ENCODE peak calls at places on chromosomes 3 and 15, in ten cellular contexts. C is CD8-positive, alpha-beta T cell; Z is GM06990; U is WTC11; B is esophagus squamous epithelium; O is H9; T is foreskin fibroblast; R is AG04449; V is MM.1S; K is thoracic aorta. N is an unnamed sample.

GRCh38 chr3:150556792-150557191 is 10.2 kb downstream of the EIF2A start:
- DNase-seq in R (no peak), Z (no peak), T (no peak), C (no peak), V (no peak), U (no peak), K (no peak), O (no peak), B (no peak), N (no peak)

GRCh38 chr3:50486219-50486888 is 17.1 kb downstream of the CACNA2D2 start:
- DNase-seq in R (no peak), O (no peak), C (no peak), K (no peak), U (no peak), Z (no peak), V (no peak), B (no peak), T (no peak), N (no peak)

GRCh38 chr3:55203006-55203405 is 275.1 kb upstream of the LRTM1 start:
- DNase-seq in V (no peak), T (no peak), U (no peak), B (no peak), Z (no peak), C (no peak), K (no peak), O (no peak), R (no peak), N (no peak)

GRCh38 chr3:77935418-77935817 is 895.5 kb downstream of the ROBO2 start:
- DNase-seq in T (no peak), Z (no peak), U (no peak), R (no peak), V (no peak), O (no peak), K (no peak), C (no peak), B (no peak), N (no peak)

GRCh38 chr15:36595625-36596024 is 16.2 kb downstream of the CDIN1 start:
- DNase-seq in U (no peak), Z (no peak), R (no peak), B (no peak), C (no peak), O (no peak), K (no peak), T (no peak), V (no peak), N (no peak)

GRCh38 chr3:50671331-50671730 is 3.4 kb upstream of the DOCK3 start:
- DNase-seq in K (no peak), C (no peak), R (peak; percentile 47), Z (no peak), V (no peak), U (no peak), O (no peak), T (peak; percentile 76), B (no peak), N (no peak)

GRCh38 chr3:55481067-55481917 is 5.8 kb downstream of the WNT5A start:
- DNase-seq in T (peak; percentile 87), V (no peak), B (no peak), Z (no peak), C (no peak), U (peak; percentile 34), K (no peak), O (peak; percentile 44), R (no peak), N (no peak)

GRCh38 chr3:57951106-57951882 is 56.9 kb upstream of the FLNB start:
- DNase-seq in K (peak; percentile 63), Z (no peak), O (no peak), V (no peak), B (no peak), T (peak; percentile 73), U (no peak), C (no peak), R (no peak), N (no peak)

GRCh38 chr15:46576611-46577010 is 941.8 kb downstream of the SQOR start:
- DNase-seq in R (no peak), T (no peak), V (no peak), B (no peak), O (no peak), K (no peak), C (no peak), Z (no peak), U (no peak), N (no peak)

GRCh38 chr3:183812746-183813445 is 12.5 kb downstream of the MAP6D1 start:
- DNase-seq in B (no peak), C (no peak), K (no peak), O (no peak), R (no peak), T (no peak), V (no peak), U (no peak), Z (no peak), N (no peak)

GRCh38 chr3:185549111-185549510 is 3.3 kb downstream of the LIPH start:
- DNase-seq in V (no peak), B (no peak), U (no peak), C (no peak), T (peak; percentile 93), K (peak; percentile 74), R (peak; percentile 95), Z (no peak), O (no peak), N (no peak)

GRCh38 chr15:39586387-39587171 is 5.7 kb downstream of the THBS1 start:
- DNase-seq in T (peak; percentile 86), V (no peak), K (no peak), R (peak; percentile 63), U (no peak), B (no peak), C (no peak), O (no peak), Z (no peak), N (no peak)

GRCh38 chr3:181326637-181327223 is 337.2 kb upstream of the DNAJC19 start:
- DNase-seq in Z (no peak), O (no peak), V (peak; percentile 66), K (no peak), T (no peak), C (no peak), U (no peak), R (no peak), B (no peak), N (no peak)

GRCh38 chr15:83658406-83658805 is 4.5 kb downstream of the ADAMTSL3 start:
- DNase-seq in R (no peak), K (no peak), T (no peak), C (no peak), O (no peak), B (no peak), V (no peak), Z (no peak), U (no peak), N (no peak)

GRCh38 chr3:152477422-152477821 is 208.7 kb downstream of the MBNL1 start:
- DNase-seq in R (no peak), O (no peak), C (no peak), B (no peak), Z (no peak), T (no peak), K (no peak), U (no peak), V (no peak), N (no peak)

GRCh38 chr3:152472606-152472954 is 203.9 kb downstream of the MBNL1 start:
- DNase-seq in O (no peak), V (no peak), U (no peak), B (no peak), R (no peak), C (no peak), Z (no peak), T (no peak), K (no peak), N (no peak)

GRCh38 chr3:152470893-152471292 is 202.2 kb downstream of the MBNL1 start:
- DNase-seq in Z (no peak), T (no peak), O (no peak), V (no peak), R (no peak), U (no peak), C (no peak), K (no peak), B (no peak), N (no peak)

GRCh38 chr3:152471814-152472605 is 203.3 kb downstream of the MBNL1 start:
- DNase-seq in R (no peak), O (peak; percentile 37), U (peak; percentile 54), V (peak; percentile 32), Z (peak; percentile 44), C (peak; percentile 70), T (peak; percentile 42), B (no peak), K (no peak), N (peak; percentile 57)

GRCh38 chr3:152474585-152474984 is 205.9 kb downstream of the MBNL1 start:
- DNase-seq in C (no peak), B (no peak), U (no peak), Z (peak; percentile 33), K (no peak), T (peak; percentile 75), O (no peak), V (peak; percentile 33), R (no peak), N (no peak)
- TF ChIP-seq CTCF in C (no peak), B (peak; percentile 62), U (no peak), Z (peak; percentile 69), K (peak; percentile 20), T (peak; percentile 77), O (peak; percentile 76), V (peak; percentile 51), R (peak; percentile 37), N (no peak)

DNA sequence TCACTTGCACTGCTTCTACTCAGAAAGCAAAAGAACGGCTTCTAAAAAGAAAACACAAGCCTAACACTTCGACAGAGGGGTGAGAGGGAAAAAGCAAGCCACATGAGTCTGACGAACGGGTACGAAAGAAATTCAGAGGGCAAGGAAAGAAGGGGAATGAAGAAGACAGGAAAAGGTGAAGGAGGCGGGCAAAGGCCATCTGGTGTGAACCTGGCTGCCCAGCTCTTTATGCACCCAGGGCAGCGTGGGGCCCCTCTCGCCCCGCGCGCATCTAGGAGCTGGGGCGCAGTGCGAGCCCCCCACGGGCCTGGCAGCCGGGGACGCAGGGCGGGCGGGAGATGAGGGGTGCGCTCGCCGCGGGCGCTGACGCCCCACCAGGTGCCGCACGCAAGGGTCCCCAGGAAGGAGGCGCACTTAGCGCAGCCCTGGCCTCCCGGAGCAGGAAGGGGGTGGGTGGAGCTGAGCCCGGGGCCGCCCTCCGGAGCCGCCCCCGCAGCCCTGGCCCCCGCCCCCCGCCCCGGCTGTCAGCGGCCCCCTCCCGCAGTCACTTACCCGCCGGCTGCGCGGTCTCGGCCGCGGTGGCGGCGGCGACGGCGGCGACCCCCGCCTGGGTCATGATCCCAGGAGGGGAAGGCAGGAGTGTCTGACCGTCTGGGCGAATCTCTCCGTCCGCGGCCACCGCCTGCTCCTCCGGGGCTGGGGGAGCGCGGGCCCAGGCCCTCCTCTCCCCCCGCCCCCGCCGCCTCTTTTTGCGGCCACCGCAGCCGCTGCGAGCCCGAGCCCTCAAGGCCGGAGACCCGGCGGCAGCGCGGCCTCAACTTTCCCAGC is at the start of gene USF3:
- DNase-seq in T (peak; percentile 59), K (no peak), C (peak; percentile 86), R (no peak), V (peak; percentile 79), O (peak; percentile 75), Z (peak; percentile 86), B (peak; percentile 24), U (peak; percentile 68), N (no peak)
- TF ChIP-seq CTCF in T (no peak), K (no peak), C (no peak), R (peak; percentile 11), V (no peak), O (no peak), Z (peak; percentile 7), B (no peak), U (no peak), N (no peak)

GRCh38 chr3:11944052-11944673 is 60.0 kb upstream of the SYN2 start:
- DNase-seq in B (no peak), Z (no peak), T (peak; percentile 18), C (no peak), U (peak; percentile 50), O (peak; percentile 65), V (peak; percentile 11), K (no peak), R (no peak), N (no peak)
- TF ChIP-seq CTCF in B (peak; percentile 46), Z (peak; percentile 30), T (peak; percentile 61), C (no peak), U (peak; percentile 41), O (peak; percentile 91), V (peak; percentile 45), K (no peak), R (peak; percentile 52), N (no peak)

GRCh38 chr15:67133738-67134576 is 68.6 kb downstream of the SMAD3 start:
- DNase-seq in C (peak; percentile 69), V (peak; percentile 83), B (no peak), R (no peak), Z (peak; percentile 54), U (no peak), O (no peak), K (no peak), T (no peak), N (no peak)
- TF ChIP-seq CTCF in C (no peak), V (no peak), B (no peak), R (no peak), Z (no peak), U (no peak), O (no peak), K (no peak), T (no peak), N (no peak)